ENCODE peak calls at places on chromosomes 16 and 17, in eight cellular contexts. C is OCI-LY7, V is LNCaP clone FGC, W is neural crest cell, J is HuH-7, A is stomach, R is heart right ventricle, T is GM12865. M is an unnamed sample.

GRCh38 chr16:2244926-2245795 is 6.2 kb downstream of the ECI1 start:
- DNase-seq in C (no peak), V (no peak), W (no peak), J (no peak), A (no peak), R (no peak), T (no peak), M (no peak)

GRCh38 chr17:29514792-29515191 is 52.0 kb downstream of the ABHD15 start:
- DNase-seq in C (no peak), V (no peak), W (no peak), J (no peak), A (no peak), R (no peak), T (no peak), M (no peak)

GRCh38 chr17:63571632-63572310 is 21.5 kb downstream of the DCAF7 start:
- DNase-seq in C (no peak), V (no peak), W (no peak), J (no peak), A (no peak), R (no peak), T (no peak), M (peak; percentile 80)

GRCh38 chr16:12120331-12120981 is 143.9 kb downstream of the SNX29 start:
- DNase-seq in C (no peak), V (no peak), W (no peak), J (no peak), A (no peak), R (no peak), T (no peak), M (no peak)

GRCh38 chr17:17679243-17679642 is 2.0 kb upstream of the RAI1 start:
- DNase-seq in C (no peak), V (no peak), W (no peak), J (no peak), A (no peak), R (no peak), T (no peak), M (no peak)

GRCh38 chr17:72774251-72774650 is 318.2 kb downstream of the SLC39A11 start:
- DNase-seq in C (no peak), V (no peak), W (no peak), J (no peak), A (no peak), R (no peak), T (no peak), M (no peak)

GRCh38 chr17:77315551-77316190 is 174.9 kb downstream of the SEC14L1 start:
- DNase-seq in C (peak; percentile 48), V (no peak), W (no peak), J (no peak), A (no peak), R (no peak), T (no peak), M (no peak)

GRCh38 chr17:67047382-67047781 is 3.0 kb downstream of the CACNG1 start:
- DNase-seq in C (no peak), V (no peak), W (no peak), J (no peak), A (no peak), R (no peak), T (no peak), M (no peak)

GRCh38 chr17:77131919-77132318 is 8.8 kb upstream of the SEC14L1 start:
- DNase-seq in C (no peak), V (no peak), W (no peak), J (peak; percentile 30), A (peak; percentile 60), R (no peak), T (no peak), M (no peak)

GRCh38 chr16:54048994-54049929 is 237.3 kb downstream of the IRX3 start:
- DNase-seq in C (no peak), V (no peak), W (peak; percentile 6), J (no peak), A (no peak), R (no peak), T (no peak), M (no peak)